ENCODE peak calls at places on chromosome 16, in six cellular contexts. G is AG10803, Y is cardiac muscle cell, V is prostate gland, A is colonic mucosa, Z is psoas muscle. J is an unnamed sample.
A peak's percentile ranks its signal among the peaks of the same experiment; 100 is the strongest.

GRCh38 chr16:590165-590874 is 454 bp downstream of the RAB40C start:
- DNase-seq in G (peak; percentile 50), Y (peak; percentile 66), V (no peak), A (no peak), Z (peak; percentile 44), J (peak; percentile 41)

GRCh38 chr16:56551796-56552738 is 12.8 kb upstream of the MT4 start:
- DNase-seq in G (no peak), Y (peak; percentile 18), V (peak; percentile 91), A (no peak), Z (no peak), J (no peak)

GRCh38 chr16:52077656-52078055 is 469.3 kb downstream of the TOX3 start:
- DNase-seq in G (no peak), Y (no peak), V (no peak), A (no peak), Z (no peak), J (no peak)

GRCh38 chr16:87447323-87447722 is 45.5 kb downstream of the ZCCHC14 start:
- DNase-seq in G (peak; percentile 22), Y (no peak), V (no peak), A (no peak), Z (no peak), J (peak; percentile 81)

GRCh38 chr16:32116080-32116479 is 137.0 kb upstream of the TP53TG3D start:
- DNase-seq in G (no peak), Y (no peak), V (no peak), A (no peak), Z (peak; percentile 9), J (no peak)

GRCh38 chr16:30659507-30660423 is 1.5 kb downstream of the FBRS start:
- DNase-seq in G (peak; percentile 28), Y (no peak), V (peak; percentile 49), A (peak; percentile 56), Z (no peak), J (peak; percentile 8)

GRCh38 chr16:12228607-12229499 is 252.3 kb downstream of the SNX29 start:
- DNase-seq in G (peak; percentile 86), Y (peak; percentile 73), V (peak; percentile 5), A (peak; percentile 78), Z (peak; percentile 31), J (peak; percentile 62)

GRCh38 chr16:49596119-49596518 is 222.5 kb downstream of the C16orf78 start:
- DNase-seq in G (no peak), Y (no peak), V (no peak), A (no peak), Z (no peak), J (peak; percentile 61)

GRCh38 chr16:17780181-17780580 is 309.4 kb upstream of the XYLT1 start:
- DNase-seq in G (no peak), Y (no peak), V (no peak), A (no peak), Z (no peak), J (peak; percentile 76)

GRCh38 chr16:75420987-75421819 is 12.1 kb downstream of the CFDP1 start:
- DNase-seq in G (peak; percentile 51), Y (peak; percentile 80), V (peak; percentile 35), A (peak; percentile 83), Z (peak; percentile 66), J (peak; percentile 42)

GRCh38 chr16:10009691-10010090 is 172.5 kb downstream of the GRIN2A start:
- DNase-seq in G (no peak), Y (no peak), V (no peak), A (no peak), Z (no peak), J (no peak)

GRCh38 chr16:11619327-11619851 is 32.7 kb upstream of the LITAF start:
- DNase-seq in G (no peak), Y (no peak), V (no peak), A (no peak), Z (no peak), J (no peak)

GRCh38 chr16:56589141-56590039 is at the start of gene MT3:
- DNase-seq in G (no peak), Y (peak; percentile 40), V (peak; percentile 26), A (peak; percentile 45), Z (peak; percentile 39), J (no peak)

GRCh38 chr16:72480926-72481325 is 309.0 kb upstream of the PMFBP1 start:
- DNase-seq in G (peak; percentile 78), Y (no peak), V (no peak), A (no peak), Z (no peak), J (peak; percentile 20)

GRCh38 chr16:1054660-1055556 is 17.6 kb upstream of the SSTR5 start:
- DNase-seq in G (peak; percentile 37), Y (peak; percentile 86), V (peak; percentile 35), A (peak; percentile 49), Z (peak; percentile 66), J (peak; percentile 27)

GRCh38 chr16:990516-991291 is 9.1 kb downstream of the SOX8 start:
- DNase-seq in G (no peak), Y (no peak), V (no peak), A (no peak), Z (no peak), J (no peak)

GRCh38 chr16:49115956-49116355 is 165.7 kb downstream of the CBLN1 start:
- DNase-seq in G (no peak), Y (no peak), V (no peak), A (no peak), Z (no peak), J (no peak)

GRCh38 chr16:23334421-23334853 is 32.3 kb downstream of the SCNN1B start:
- DNase-seq in G (no peak), Y (no peak), V (no peak), A (no peak), Z (no peak), J (no peak)

GRCh38 chr16:24612656-24613055 is 73.3 kb downstream of the RBBP6 start:
- DNase-seq in G (no peak), Y (no peak), V (no peak), A (no peak), Z (no peak), J (no peak)

GRCh38 chr16:51994597-51994996 is 552.3 kb downstream of the TOX3 start:
- DNase-seq in G (peak; percentile 5), Y (peak; percentile 51), V (peak; percentile 71), A (peak; percentile 61), Z (no peak), J (no peak)

GRCh38 chr16:86210403-86211193 is 299.7 kb upstream of the FOXF1 start:
- DNase-seq in G (no peak), Y (no peak), V (no peak), A (no peak), Z (no peak), J (no peak)

GRCh38 chr16:58030136-58030840 is 4.7 kb downstream of the MMP15 start:
- DNase-seq in G (no peak), Y (no peak), V (no peak), A (no peak), Z (no peak), J (no peak)

GRCh38 chr16:24054649-24055560 is 201.2 kb upstream of the CACNG3 start:
- DNase-seq in G (no peak), Y (no peak), V (no peak), A (no peak), Z (no peak), J (no peak)

GRCh38 chr16:55871411-55872038 is 3.6 kb downstream of the CES5A start:
- DNase-seq in G (no peak), Y (no peak), V (no peak), A (no peak), Z (no peak), J (no peak)

GRCh38 chr16:27364493-27365141 is 37.4 kb upstream of the IL21R start:
- DNase-seq in G (no peak), Y (no peak), V (peak; percentile 67), A (peak; percentile 70), Z (no peak), J (no peak)

GRCh38 chr16:6335072-6335471 is 997.6 kb upstream of the RBFOX1 start:
- DNase-seq in G (no peak), Y (peak; percentile 22), V (no peak), A (no peak), Z (no peak), J (no peak)

GRCh38 chr16:79677799-79678525 is 77.4 kb upstream of the MAF start:
- DNase-seq in G (no peak), Y (no peak), V (peak; percentile 24), A (no peak), Z (no peak), J (peak; percentile 15)

GRCh38 chr16:79658301-79659001 is 57.9 kb upstream of the MAF start:
- DNase-seq in G (peak; percentile 48), Y (no peak), V (peak; percentile 83), A (no peak), Z (peak; percentile 39), J (peak; percentile 93)

GRCh38 chr16:86289304-86289703 is 221.0 kb upstream of the FOXF1 start:
- DNase-seq in G (no peak), Y (no peak), V (no peak), A (no peak), Z (no peak), J (no peak)

GRCh38 chr16:60151987-60152386 is 1417.9 kb upstream of the GOT2 start:
- DNase-seq in G (no peak), Y (no peak), V (no peak), A (no peak), Z (no peak), J (no peak)
- TF ChIP-seq CTCF in G (no peak), Y (no peak), V (no peak), A (no peak), Z (no peak), J (no peak)

GRCh38 chr16:4414187-4414909 is 2.0 kb downstream of the CORO7 start:
- DNase-seq in G (no peak), Y (no peak), V (no peak), A (no peak), Z (no peak), J (no peak)
- H3K4me3 ChIP-seq in G (no peak overlapping the region), Y (no peak overlapping the region), V (no peak overlapping the region), A (no peak overlapping the region), Z (peak overlapping the region; percentile 96), J (no peak overlapping the region)

GRCh38 chr16:85027968-85028637 is 508 bp downstream of the KIAA0513 start:
- DNase-seq in G (no peak), Y (no peak), V (no peak), A (peak; percentile 49), Z (no peak), J (no peak)
- TF ChIP-seq CTCF in G (peak; percentile 12), Y (peak; percentile 12), V (no peak), A (peak; percentile 22), Z (peak; percentile 17), J (peak; percentile 37)

GRCh38 chr16:14003119-14003570 is 68.0 kb upstream of the MRTFB start:
- DNase-seq in G (peak; percentile 47), Y (peak; percentile 51), V (peak; percentile 47), A (peak; percentile 28), Z (peak; percentile 65), J (peak; percentile 41)

GRCh38 chr16:14001521-14001920 is 69.6 kb upstream of the MRTFB start:
- DNase-seq in G (no peak), Y (no peak), V (no peak), A (no peak), Z (no peak), J (no peak)

GRCh38 chr16:14004031-14004718 is 66.9 kb upstream of the MRTFB start:
- DNase-seq in G (no peak), Y (no peak), V (no peak), A (no peak), Z (no peak), J (no peak)

GRCh38 chr16:14004719-14005315 is 66.3 kb upstream of the MRTFB start:
- DNase-seq in G (no peak), Y (no peak), V (no peak), A (no peak), Z (no peak), J (no peak)

DNA sequence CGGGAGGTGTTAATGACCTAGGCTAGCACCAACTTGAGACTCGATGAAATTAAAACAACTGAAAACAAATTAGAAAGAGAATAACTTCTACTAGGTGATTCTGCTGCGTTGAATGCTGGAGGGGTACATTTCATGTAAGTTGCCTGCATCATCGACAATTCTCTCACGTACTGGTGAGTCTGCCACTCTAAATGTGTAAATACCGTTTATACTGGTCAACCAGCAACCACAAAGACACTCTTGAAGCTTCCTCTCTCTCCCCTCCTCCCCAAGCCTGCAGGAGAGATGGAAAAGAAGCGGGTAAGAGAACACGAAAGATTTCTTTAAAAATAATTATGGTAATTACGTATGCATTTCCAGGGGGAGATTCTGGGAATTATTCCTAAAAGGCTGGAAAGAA is 68.7 kb upstream of the MRTFB start:
- DNase-seq in G (no peak), Y (no peak), V (no peak), A (no peak), Z (no peak), J (no peak)
- H3K4me3 ChIP-seq in G (no peak overlapping the region), Y (no peak overlapping the region), V (no peak overlapping the region), A (no peak overlapping the region), Z (peak overlapping the region; percentile 57), J (no peak overlapping the region)

J was measured in astrocyte of the spinal cord.